ENCODE peak calls at places on chromosomes 2 and 18, in eight cellular contexts. M is lower lobe of right lung, Q is HCT116, H is mammary epithelial cell, R is fibroblast of lung, F is ovary, B is esophagus squamous epithelium, D is uterus. V is an unnamed sample. For H3K4me1, the result is how much of the 10 kb centered on the place peaks cover.

GRCh38 chr18:38940863-38941531 is 1375.4 kb upstream of the CELF4 start:
- DNase-seq in M (no peak), Q (peak), H (peak), R (peak), F (no peak), B (no peak), D (no peak), V (no peak)

GRCh38 chr2:65214361-65214760 is 13.3 kb upstream of the ACTR2 start:
- DNase-seq in M (no peak), Q (no peak), H (no peak), R (no peak), F (no peak), B (no peak), D (no peak), V (no peak)

GRCh38 chr18:78601923-78602322 is 377.7 kb upstream of the SALL3 start:
- DNase-seq in M (no peak), Q (no peak), H (no peak), R (no peak), F (no peak), B (no peak), D (no peak), V (no peak)

GRCh38 chr2:233953106-233953801 is 36.1 kb downstream of the TRPM8 start:
- DNase-seq in M (no peak), Q (no peak), H (no peak), R (no peak), F (no peak), B (no peak), D (no peak), V (no peak)

GRCh38 chr2:75528221-75528977 is 32.3 kb downstream of the EVA1A start:
- DNase-seq in M (no peak), Q (no peak), H (peak), R (no peak), F (no peak), B (no peak), D (no peak), V (no peak)

GRCh38 chr2:174577967-174578589 is 19.5 kb downstream of the WIPF1 start:
- DNase-seq in M (no peak), Q (no peak), H (peak), R (peak), F (no peak), B (no peak), D (no peak), V (no peak)

GRCh38 chr2:14756122-14756541 is 123.6 kb downstream of the LRATD1 start:
- DNase-seq in M (no peak), Q (no peak), H (peak), R (peak), F (no peak), B (no peak), D (no peak), V (no peak)

GRCh38 chr2:105404736-105405135 is 5.9 kb upstream of the FHL2 start:
- DNase-seq in M (no peak), Q (no peak), H (no peak), R (no peak), F (no peak), B (no peak), D (no peak), V (no peak)

GRCh38 chr2:179107737-179108136 is 57.8 kb upstream of the CCDC141 start:
- DNase-seq in M (no peak), Q (no peak), H (no peak), R (peak), F (no peak), B (no peak), D (no peak), V (no peak)

GRCh38 chr18:8480506-8481328 is 128.5 kb upstream of the RAB12 start:
- DNase-seq in M (no peak), Q (peak), H (peak), R (peak), F (peak), B (no peak), D (peak), V (no peak)

GRCh38 chr2:165627463-165627862 is 158.0 kb downstream of the CSRNP3 start:
- DNase-seq in M (no peak), Q (no peak), H (peak), R (peak), F (no peak), B (no peak), D (no peak), V (no peak)

GRCh38 chr2:37376421-37377186 is 32.2 kb downstream of the QPCT start:
- DNase-seq in M (no peak), Q (peak), H (peak), R (peak), F (no peak), B (no peak), D (peak), V (no peak)

GRCh38 chr2:223933098-223933800 is 11.9 kb downstream of the WDFY1 start:
- DNase-seq in M (no peak), Q (no peak), H (no peak), R (no peak), F (no peak), B (no peak), D (no peak), V (no peak)

GRCh38 chr2:43370146-43370545 is 143.7 kb upstream of the ZFP36L2 start:
- DNase-seq in M (no peak), Q (no peak), H (no peak), R (no peak), F (no peak), B (no peak), D (no peak), V (no peak)

GRCh38 chr2:13260401-13260800 is 543.7 kb downstream of the TRIB2 start:
- DNase-seq in M (no peak), Q (no peak), H (peak), R (no peak), F (no peak), B (no peak), D (no peak), V (no peak)

GRCh38 chr2:63486861-63487290 is 101.4 kb downstream of the WDPCP start:
- DNase-seq in M (no peak), Q (no peak), H (no peak), R (no peak), F (no peak), B (no peak), D (no peak), V (no peak)

GRCh38 chr18:63823516-63824219 is 48.5 kb downstream of the SERPINB7 start:
- DNase-seq in M (peak), Q (peak), H (no peak), R (peak), F (no peak), B (no peak), D (no peak), V (no peak)

DNA sequence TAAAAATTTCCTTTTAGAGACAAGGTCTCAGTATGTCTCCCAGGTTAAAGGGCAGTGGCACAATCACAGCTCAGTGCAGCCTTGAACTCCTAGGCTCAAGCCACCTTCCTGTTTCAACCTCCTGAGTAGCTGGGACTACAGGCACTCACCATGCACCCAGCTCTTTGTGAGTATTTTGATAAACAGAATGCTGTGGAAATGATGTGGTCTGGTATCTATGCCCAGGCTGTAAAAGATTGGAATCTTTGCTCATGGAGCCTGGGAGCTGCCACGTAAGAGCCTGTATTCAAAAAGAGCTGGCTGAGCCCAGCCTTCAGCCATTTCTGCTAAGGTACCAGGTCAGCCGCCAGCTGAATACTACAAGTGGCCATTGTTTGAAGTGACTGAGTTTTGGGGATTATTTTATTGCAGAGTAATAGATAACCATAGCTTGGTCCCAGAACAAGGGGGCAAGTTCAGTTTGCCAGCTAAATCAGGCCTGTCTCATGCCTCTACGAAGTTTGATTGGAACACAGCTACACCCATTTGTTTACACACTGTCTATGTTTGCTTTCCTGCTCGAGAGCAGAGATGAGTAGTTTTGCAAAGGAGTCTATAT is 21.3 kb upstream of the ARL5A start:
- DNase-seq in M (no peak), Q (no peak), H (no peak), R (no peak), F (no peak), B (no peak), D (no peak), V (no peak)
- TF ChIP-seq CTCF in M (no peak), Q (no peak), H (no peak), R (no peak), F (no peak), B (no peak), D (no peak), V (no peak)

GRCh38 chr2:134327367-134327766 is 73.5 kb downstream of the MGAT5 start:
- DNase-seq in M (no peak), Q (no peak), H (peak), R (peak), F (no peak), B (no peak), D (no peak), V (no peak)
- H3K4me1 ChIP-seq in M (under half), Q (under half), H (under half), R (under half), F (under half), B (under half), D (under half), V (under half)

DNA sequence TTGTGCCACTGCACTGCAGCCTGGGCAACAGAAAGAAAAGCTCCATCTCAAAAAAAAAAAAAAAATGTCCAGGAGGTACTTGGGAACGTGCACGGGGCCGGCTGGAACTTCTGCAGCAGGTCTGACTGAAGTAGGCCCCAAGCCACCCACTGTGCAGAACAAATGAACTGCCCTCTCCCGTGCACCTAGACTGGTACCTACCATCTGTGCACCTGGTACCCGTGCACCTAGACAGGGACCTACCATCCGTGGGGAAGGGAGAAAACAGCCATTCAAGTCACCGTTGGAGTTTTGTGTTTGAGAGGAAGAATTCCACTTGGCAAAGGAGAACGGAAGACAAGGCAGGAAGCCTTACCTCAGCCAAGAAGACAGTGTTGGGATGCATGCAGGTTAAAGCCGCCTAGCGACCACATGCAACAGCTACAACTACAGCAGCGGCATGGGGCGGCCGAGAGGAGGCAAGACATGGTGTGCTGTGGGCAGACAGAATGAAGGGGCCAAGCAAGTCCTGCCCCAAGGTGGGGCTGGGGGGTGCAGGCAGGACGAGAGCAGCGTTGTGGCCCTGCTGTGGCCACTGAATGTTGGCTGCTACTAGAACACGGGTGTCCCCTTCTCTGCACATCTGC is 16.1 kb downstream of the ST3GAL5 start:
- DNase-seq in M (no peak), Q (no peak), H (no peak), R (no peak), F (no peak), B (no peak), D (no peak), V (no peak)
- TF ChIP-seq CTCF in M (no peak), Q (no peak), H (no peak), R (no peak), F (no peak), B (no peak), D (peak), V (no peak)

DNA sequence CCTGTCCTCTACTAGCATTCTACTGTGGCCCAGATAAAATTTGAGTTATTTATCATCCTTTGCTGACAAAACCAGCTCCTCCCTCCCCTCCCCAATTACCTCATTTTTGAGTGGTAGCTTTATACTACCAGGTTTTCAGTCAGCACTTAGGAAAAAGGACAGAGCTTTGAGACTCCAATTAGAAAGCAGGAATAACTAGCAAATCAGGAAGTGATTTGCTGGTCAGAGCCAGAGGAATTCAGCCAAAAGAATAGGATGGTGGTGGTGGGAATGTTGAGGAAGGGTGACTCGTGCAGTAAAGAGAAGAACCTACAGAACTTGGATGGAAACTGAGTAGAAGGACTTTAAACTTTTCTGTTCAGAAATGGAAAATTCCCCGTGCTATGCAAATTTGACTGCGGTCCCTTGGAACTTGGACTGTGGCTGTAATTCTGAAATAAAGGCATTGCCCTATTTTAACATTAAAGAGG is 3.7 kb downstream of the MYL12B start:
- DNase-seq in M (no peak), Q (no peak), H (no peak), R (no peak), F (no peak), B (no peak), D (no peak), V (no peak)
- H3K4me1 ChIP-seq in M (half or more), Q (half or more), H (half or more), R (under half), F (under half), B (half or more), D (under half), V (half or more)

GRCh38 chr2:121689356-121689755 is 40.1 kb upstream of the CLASP1 start:
- DNase-seq in M (no peak), Q (no peak), H (no peak), R (peak), F (no peak), B (no peak), D (no peak), V (no peak)
- TF ChIP-seq CTCF in M (peak), Q (peak), H (peak), R (peak), F (no peak), B (peak), D (no peak), V (peak)